ENCODE peak calls at places on chromosomes 3 and 15, in six cellular contexts. A is progenitor cell of endocrine pancreas, C is endothelial cell of umbilical vein, I is B cell, L is SK-N-SH, T is H1. U is an unnamed sample.
A peak's percentile ranks its signal among the peaks of the same experiment; 100 is the strongest.

GRCh38 chr3:164451083-164451910 is 627.0 kb downstream of the SI start:
- DNase-seq in A (no peak), C (no peak), I (no peak), L (no peak), T (peak; percentile 5), U (no peak)

GRCh38 chr3:155553800-155554199 is 191.1 kb downstream of the PLCH1 start:
- DNase-seq in A (no peak), C (no peak), I (no peak), L (no peak), T (no peak), U (no peak)

GRCh38 chr15:57994468-57995154 is 70.9 kb downstream of the ALDH1A2 start:
- DNase-seq in A (no peak), C (peak; percentile 81), I (no peak), L (no peak), T (no peak), U (no peak)

GRCh38 chr15:93467327-93467726 is 378.3 kb upstream of the RGMA start:
- DNase-seq in A (no peak), C (no peak), I (no peak), L (no peak), T (no peak), U (peak; percentile 67)

GRCh38 chr15:50993598-50993997 is 85.1 kb downstream of the AP4E1 start:
- DNase-seq in A (no peak), C (no peak), I (no peak), L (no peak), T (no peak), U (no peak)

GRCh38 chr3:46889381-46890110 is 12.0 kb downstream of the PTH1R start:
- DNase-seq in A (no peak), C (no peak), I (no peak), L (no peak), T (no peak), U (no peak)

GRCh38 chr3:158991146-158991705 is 189.4 kb downstream of the MFSD1 start:
- DNase-seq in A (peak; percentile 10), C (no peak), I (no peak), L (no peak), T (peak; percentile 49), U (peak; percentile 21)

GRCh38 chr15:100918690-100919480 is at the start of gene LRRK1:
- DNase-seq in A (no peak), C (peak; percentile 67), I (peak; percentile 88), L (peak; percentile 83), T (no peak), U (peak; percentile 46)

GRCh38 chr3:37861540-37862051 is at the start of gene CTDSPL:
- DNase-seq in A (peak; percentile 24), C (no peak), I (peak; percentile 13), L (peak; percentile 88), T (no peak), U (peak; percentile 61)

GRCh38 chr15:84685304-84685703 is 27.3 kb upstream of the NMB start:
- DNase-seq in A (no peak), C (no peak), I (no peak), L (no peak), T (no peak), U (peak; percentile 90)

GRCh38 chr3:57120040-57120802 is 44.9 kb downstream of the IL17RD start:
- DNase-seq in A (no peak), C (no peak), I (no peak), L (peak; percentile 44), T (no peak), U (no peak)

GRCh38 chr15:22808240-22808639 is 21.8 kb downstream of the NIPA1 start:
- DNase-seq in A (no peak), C (no peak), I (no peak), L (no peak), T (no peak), U (no peak)

GRCh38 chr3:126692858-126693257 is 11.2 kb upstream of the CHCHD6 start:
- DNase-seq in A (no peak), C (no peak), I (no peak), L (no peak), T (no peak), U (no peak)

GRCh38 chr15:31265871-31266711 is 60.5 kb upstream of the KLF13 start:
- DNase-seq in A (no peak), C (no peak), I (peak; percentile 77), L (peak; percentile 52), T (no peak), U (no peak)

GRCh38 chr3:159828542-159828943 is 160.1 kb upstream of the IL12A start:
- DNase-seq in A (no peak), C (peak; percentile 80), I (peak; percentile 22), L (peak; percentile 74), T (no peak), U (peak; percentile 71)

GRCh38 chr3:128835096-128835495 is 44.3 kb upstream of the ACAD9 start:
- DNase-seq in A (no peak), C (no peak), I (no peak), L (no peak), T (no peak), U (no peak)
- TF ChIP-seq CTCF in A (no peak), C (no peak), I (no peak), L (no peak), T (no peak), U (no peak)

GRCh38 chr3:27721717-27722564 is at the start of gene EOMES:
- DNase-seq in A (no peak), C (peak; percentile 29), I (peak; percentile 69), L (peak; percentile 72), T (no peak), U (peak; percentile 70)

GRCh38 chr3:27722957-27723802 is 1.1 kb upstream of the EOMES start:
- DNase-seq in A (no peak), C (peak; percentile 24), I (no peak), L (no peak), T (no peak), U (no peak)

GRCh38 chr3:27720029-27720518 is 2.0 kb downstream of the EOMES start:
- DNase-seq in A (no peak), C (no peak), I (no peak), L (no peak), T (no peak), U (no peak)

GRCh38 chr3:27719306-27720003 is 2.7 kb downstream of the EOMES start:
- DNase-seq in A (no peak), C (no peak), I (no peak), L (no peak), T (no peak), U (no peak)

DNA sequence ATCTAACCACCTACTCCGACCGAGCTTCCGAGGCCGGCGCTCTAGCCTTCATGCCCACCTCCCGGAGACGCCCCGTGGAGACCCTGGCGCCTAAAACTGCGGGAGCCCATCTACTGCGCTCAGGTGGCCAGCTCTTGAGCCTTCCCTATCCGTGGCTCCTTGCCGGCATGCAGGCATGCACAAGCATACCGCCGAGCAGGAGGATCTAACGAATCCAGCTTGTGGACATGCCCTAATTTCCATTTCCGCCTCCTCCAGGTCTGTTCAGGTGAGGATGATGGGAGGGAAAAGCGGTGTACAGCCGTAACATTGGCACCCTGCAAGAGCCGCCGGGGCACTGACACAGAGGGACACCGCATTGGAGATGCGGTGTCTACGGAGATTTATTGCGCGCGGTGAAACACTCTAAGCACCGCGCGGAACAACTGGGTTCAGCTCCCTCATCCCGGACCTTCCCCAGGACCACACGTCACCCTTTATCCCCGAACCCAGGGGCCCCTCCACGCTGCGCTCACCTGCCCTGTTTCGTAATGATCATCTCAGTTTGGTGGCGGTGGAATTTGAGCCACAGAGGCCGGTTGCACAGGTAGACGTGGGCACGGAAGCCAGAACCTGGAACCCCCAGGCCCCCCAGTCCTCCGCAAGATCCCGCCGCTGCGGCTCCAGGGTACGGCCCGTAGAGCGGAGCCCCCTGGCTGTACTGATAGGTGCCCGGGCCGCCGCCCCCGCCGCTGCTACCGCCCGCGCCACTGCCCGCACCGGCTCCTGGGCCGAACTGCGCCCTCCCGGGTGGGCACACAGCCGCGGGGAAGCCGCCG is 1.0 kb downstream of the EOMES start:
- DNase-seq in A (no peak), C (no peak), I (peak; percentile 30), L (peak; percentile 39), T (no peak), U (peak; percentile 62)
- TF ChIP-seq CTCF in A (no peak), C (no peak), I (peak; percentile 3), L (no peak), T (peak; percentile 24), U (no peak)

GRCh38 chr3:114011059-114011797 is 45.1 kb downstream of the CCDC191 start:
- DNase-seq in A (no peak), C (no peak), I (peak; percentile 60), L (no peak), T (no peak), U (no peak)
- TF ChIP-seq CTCF in A (no peak), C (no peak), I (no peak), L (no peak), T (no peak), U (no peak)

DNA sequence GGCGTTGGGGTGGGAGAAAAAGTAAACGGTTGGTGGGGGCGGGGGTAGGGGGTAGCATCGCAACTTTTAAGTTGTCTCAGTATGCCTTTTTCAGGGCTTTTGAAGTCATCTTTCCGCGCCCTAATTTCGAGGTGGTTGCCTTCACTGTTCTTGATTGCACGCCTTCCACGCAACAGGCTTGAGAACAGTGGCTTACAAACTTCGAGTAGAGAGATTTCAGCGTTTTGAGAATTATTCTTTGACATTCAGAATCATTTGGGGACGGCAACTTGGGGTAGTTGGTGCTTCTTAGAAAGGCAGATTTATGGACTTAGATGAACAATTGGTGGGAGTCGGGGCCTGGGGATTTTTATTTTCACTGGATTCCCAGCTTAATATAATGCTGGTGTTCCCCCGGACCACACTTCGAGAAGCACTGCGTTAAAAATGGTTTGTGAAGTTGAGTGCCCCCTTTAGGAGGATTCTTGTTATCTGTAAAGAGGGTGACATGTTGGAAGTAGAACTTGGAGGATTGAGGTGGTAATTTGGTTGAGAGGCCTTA is 880 bp downstream of the PPP4R2 start:
- DNase-seq in A (no peak), C (peak; percentile 71), I (peak; percentile 51), L (peak; percentile 59), T (no peak), U (peak; percentile 70)
- TF ChIP-seq CTCF in A (peak; percentile 54), C (peak; percentile 36), I (peak; percentile 68), L (peak; percentile 65), T (peak; percentile 32), U (peak; percentile 49)

DNA sequence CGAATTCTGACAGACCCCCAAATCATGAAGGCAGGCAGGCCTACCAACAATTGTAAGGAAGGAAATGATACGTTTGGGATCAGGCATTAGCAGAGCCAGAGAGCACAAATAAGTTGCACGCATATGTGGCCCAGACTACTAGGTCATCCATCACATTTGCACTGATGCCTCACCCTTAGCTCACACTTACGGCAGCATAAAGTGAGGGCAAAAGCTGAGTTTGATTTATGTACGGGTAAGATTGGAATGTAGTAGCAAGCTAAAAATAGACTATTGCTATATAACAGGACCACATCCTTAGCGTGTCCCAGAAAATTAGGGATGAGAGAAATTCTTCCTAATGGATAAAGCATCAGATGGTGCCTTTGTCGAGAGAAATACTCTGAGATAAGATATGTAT is 58.6 kb downstream of the QTRT2 start:
- DNase-seq in A (no peak), C (no peak), I (no peak), L (no peak), T (no peak), U (no peak)
- TF ChIP-seq CTCF in A (no peak), C (no peak), I (no peak), L (no peak), T (no peak), U (no peak)

GRCh38 chr3:98991393-98991792 is 89.9 kb upstream of the DCBLD2 start:
- DNase-seq in A (no peak), C (no peak), I (no peak), L (no peak), T (no peak), U (no peak)
- TF ChIP-seq CTCF in A (no peak), C (no peak), I (no peak), L (peak; percentile 27), T (peak; percentile 30), U (no peak)

GRCh38 chr3:123626881-123627280 is 42.0 kb upstream of the HACD2 start:
- DNase-seq in A (no peak), C (no peak), I (no peak), L (no peak), T (no peak), U (no peak)
- TF ChIP-seq CTCF in A (no peak), C (no peak), I (no peak), L (no peak), T (no peak), U (no peak)

U was measured in MCF 10A.